ENCODE peak calls at places on chromosomes 1 and 21, in seven cellular contexts. E, K, M, J, A, S and O are unnamed samples.

GRCh38 chr21:45057886-45058285 is 16.5 kb upstream of the ADARB1 start:
- DNase-seq in A (no peak), M (no peak), E (no peak), S (no peak), K (no peak), J (no peak), O (no peak)

GRCh38 chr1:154975409-154976205 is 1.1 kb downstream of the CKS1B start:
- DNase-seq in A (peak; percentile 92), E (peak; percentile 81), M (no peak), K (peak; percentile 78), J (peak; percentile 63), S (peak; percentile 86), O (peak; percentile 86)

GRCh38 chr1:202553560-202554038 is 156.7 kb downstream of the SYT2 start:
- DNase-seq in M (no peak), J (no peak), A (no peak), E (no peak), S (no peak), K (peak; percentile 95), O (no peak)

GRCh38 chr1:241411056-241411775 is 54.2 kb upstream of the RGS7 start:
- DNase-seq in M (no peak), J (no peak), E (no peak), A (no peak), S (no peak), K (no peak), O (no peak)

GRCh38 chr1:90761781-90762589 is 44.9 kb upstream of the BARHL2 start:
- DNase-seq in S (no peak), M (no peak), K (no peak), E (no peak), J (no peak), A (no peak), O (no peak)

GRCh38 chr1:10399487-10399917 is 638 bp downstream of the PGD start:
- DNase-seq in K (no peak), S (peak; percentile 66), A (peak; percentile 83), M (no peak), E (no peak), J (no peak), O (peak; percentile 83)

GRCh38 chr1:175450219-175450618 is 257.6 kb upstream of the KIAA0040 start:
- DNase-seq in A (no peak), M (no peak), K (no peak), J (no peak), E (no peak), S (no peak), O (no peak)

GRCh38 chr1:162003825-162004205 is 19.9 kb downstream of the OLFML2B start:
- DNase-seq in E (no peak), K (no peak), A (no peak), J (no peak), S (no peak), M (no peak), O (no peak)

GRCh38 chr1:101330427-101331130 is 93.8 kb downstream of the S1PR1 start:
- DNase-seq in E (no peak), S (no peak), A (no peak), M (no peak), K (no peak), J (no peak), O (no peak)

GRCh38 chr1:162357681-162358266 is 18.9 kb downstream of the SPATA46 start:
- DNase-seq in M (peak; percentile 18), K (peak; percentile 84), A (no peak), S (no peak), J (no peak), E (no peak), O (no peak)

GRCh38 chr1:48052923-48053291 is 55.7 kb upstream of the TRABD2B start:
- DNase-seq in J (no peak), S (no peak), M (no peak), E (no peak), A (no peak), K (no peak), O (no peak)

GRCh38 chr1:76023669-76024407 is 50.7 kb upstream of the ST6GALNAC3 start:
- DNase-seq in J (no peak), E (no peak), K (no peak), A (no peak), M (no peak), S (no peak), O (no peak)

GRCh38 chr1:226814751-226815496 is 55.5 kb upstream of the PSEN2 start:
- DNase-seq in S (peak; percentile 91), E (peak; percentile 73), A (peak; percentile 73), K (no peak), M (peak; percentile 96), J (peak; percentile 93), O (peak; percentile 92)

GRCh38 chr1:198560093-198560638 is 19.7 kb upstream of the ATP6V1G3 start:
- DNase-seq in K (peak; percentile 45), J (no peak), A (no peak), S (no peak), M (no peak), E (no peak), O (no peak)

GRCh38 chr1:6870571-6870970 is 85.3 kb downstream of the CAMTA1 start:
- DNase-seq in A (no peak), S (no peak), K (no peak), J (no peak), E (no peak), M (no peak), O (no peak)
- H3K4me1 ChIP-seq in A (peaks cover 32% of the 10 kb centered on the region), S (no peaks in the 10 kb centered on the region), K (no peaks in the 10 kb centered on the region), J (peaks cover 6% of the 10 kb centered on the region), E (peaks cover 10% of the 10 kb centered on the region), M (no peaks in the 10 kb centered on the region), O (peaks cover 27% of the 10 kb centered on the region)

DNA sequence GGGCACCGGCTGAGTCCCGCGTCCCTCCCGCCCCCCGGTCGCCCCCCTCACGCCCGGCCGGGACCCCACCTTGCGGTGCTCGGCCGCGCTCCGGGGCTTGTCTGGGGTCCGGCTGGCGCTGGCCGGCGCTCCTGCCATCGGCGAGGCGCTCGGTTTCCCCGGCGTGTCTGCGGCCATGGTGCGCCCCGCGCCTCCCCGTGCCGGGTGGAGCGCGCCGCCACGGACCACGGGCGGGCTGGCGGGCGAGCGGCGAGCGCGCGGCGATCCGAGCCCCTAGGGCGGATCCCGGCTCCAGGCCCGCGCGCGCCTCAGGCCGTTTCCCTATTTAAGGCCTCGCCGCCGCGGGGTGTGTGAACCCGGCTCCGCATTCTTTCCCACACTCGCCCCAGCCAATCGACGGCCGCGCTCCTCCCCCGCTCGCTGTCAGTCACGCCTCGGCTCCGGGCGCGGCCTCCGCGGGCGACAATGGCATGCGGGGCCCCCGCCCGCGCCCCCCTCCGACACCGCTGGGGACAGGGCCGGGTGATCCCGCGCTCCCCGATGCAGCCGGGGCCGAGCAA is at the start of gene HES4:
- DNase-seq in S (peak; percentile 97), J (peak; percentile 81), M (peak; percentile 84), A (peak; percentile 87), E (peak; percentile 92), K (peak; percentile 98), O (peak; percentile 93)
- TF ChIP-seq POLR2A in S (no peak), J (no peak), M (peak; percentile 69), A (no peak), E (peak; percentile 45), K (no peak), O (peak; percentile 41)

GRCh38 chr1:92843046-92843423 is 11.2 kb downstream of the RPL5 start:
- DNase-seq in M (no peak), J (no peak), A (no peak), S (no peak), K (no peak), E (no peak), O (no peak)
- TF ChIP-seq POLR2AphosphoS5 in M (peak; percentile 34), J (no peak), A (no peak), S (no peak), K (no peak), E (no peak), O (no peak)

DNA sequence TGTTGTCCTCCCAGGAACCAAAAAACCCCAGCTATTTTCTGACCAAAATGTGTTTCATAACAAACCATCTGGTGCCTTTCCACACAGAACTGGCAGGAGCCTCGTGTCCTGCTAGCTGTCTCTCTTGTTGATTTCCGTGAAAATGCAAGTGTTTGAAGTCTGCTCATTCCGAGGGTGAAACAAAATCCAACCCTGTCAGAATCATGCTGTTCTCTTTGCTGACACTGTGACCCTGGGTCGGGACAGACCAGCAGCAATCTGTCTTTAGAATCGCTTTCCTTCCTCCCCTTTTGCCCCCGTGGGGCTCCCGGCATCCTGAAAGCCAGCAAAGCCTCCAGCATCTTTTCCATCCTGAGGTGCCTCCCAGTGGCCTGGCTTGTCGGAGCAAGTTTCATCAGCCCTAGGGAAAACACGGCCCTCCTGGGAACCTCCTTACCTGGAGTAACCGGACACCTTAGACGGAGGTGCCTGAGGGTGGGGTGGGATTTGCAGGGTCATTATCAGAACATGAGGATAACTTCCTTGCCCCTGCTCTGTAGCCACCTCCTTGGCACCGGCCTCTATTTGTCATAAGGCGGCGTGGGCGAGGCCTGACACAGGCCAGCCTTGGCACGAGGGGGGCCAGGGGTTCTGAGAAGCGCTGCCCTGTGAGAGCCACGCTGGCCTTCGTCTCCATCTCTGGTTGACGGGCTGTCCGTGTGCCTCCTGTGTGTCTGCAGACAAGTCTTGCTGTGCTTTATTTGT is 24.9 kb downstream of the LDLRAP1 start:
- DNase-seq in K (no peak), E (no peak), M (peak; percentile 93), A (no peak), S (peak; percentile 83), J (peak; percentile 89), O (no peak)
- H3K4me1 ChIP-seq in K (peaks cover 46% of the 10 kb centered on the region), E (peaks cover 22% of the 10 kb centered on the region), M (peaks cover 33% of the 10 kb centered on the region), A (peaks cover 98% of the 10 kb centered on the region), S (no peaks in the 10 kb centered on the region), J (peaks cover 8% of the 10 kb centered on the region), O (peaks cover 44% of the 10 kb centered on the region)

GRCh38 chr1:63772876-63773275 is 941 bp upstream of the ROR1 start:
- DNase-seq in K (no peak), E (no peak), A (no peak), M (no peak), J (no peak), S (no peak), O (no peak)

GRCh38 chr1:63773496-63773814 is 362 bp upstream of the ROR1 start:
- DNase-seq in K (no peak), M (no peak), J (no peak), S (no peak), A (no peak), E (no peak), O (no peak)

GRCh38 chr1:63775418-63776127 is 1.8 kb downstream of the ROR1 start:
- DNase-seq in K (no peak), A (no peak), S (no peak), E (no peak), M (no peak), J (no peak), O (no peak)

GRCh38 chr1:63773815-63774616 is at the start of gene ROR1:
- DNase-seq in M (peak; percentile 72), K (peak; percentile 9), S (peak; percentile 96), E (peak; percentile 89), A (peak; percentile 92), J (peak; percentile 79), O (peak; percentile 93)

GRCh38 chr1:63774617-63775417 is 1.0 kb downstream of the ROR1 start:
- DNase-seq in S (peak; percentile 83), M (no peak), J (peak; percentile 22), E (peak; percentile 28), K (no peak), A (peak; percentile 77), O (peak; percentile 75)
- TF ChIP-seq POLR2A in S (no peak), M (no peak), J (no peak), E (no peak), K (no peak), A (no peak), O (no peak)

GRCh38 chr21:40070871-40071270 is 203.6 kb downstream of the PCP4 start:
- DNase-seq in M (no peak), E (no peak), J (no peak), S (peak; percentile 76), K (no peak), A (no peak), O (no peak)
- TF ChIP-seq POLR2AphosphoS5 in M (no peak), E (no peak), J (no peak), S (peak; percentile 84), K (no peak), A (no peak), O (no peak)